ENCODE peak calls at places on chromosomes 16 and 17, in ten cellular contexts. One of them, this sample, is unnamed.

GRCh38 chr17:52150935-52151334 is 7.6 kb downstream of the CA10 start:
- DNase-seq in Peyer's patch: no peak
- DNase-seq in dorsolateral prefrontal cortex: no peak
- DNase-seq in fibroblast of lung: no peak
- DNase-seq in fibroblast of pulmonary artery: no peak
- DNase-seq in tibial nerve: no peak
- DNase-seq in amniotic stem cell: no peak
- DNase-seq in SW 1271: no peak
- DNase-seq in AG09319: no peak
- DNase-seq in head of caudate nucleus: no peak
- DNase-seq in this sample: no peak

GRCh38 chr17:73069164-73069774 is 23.2 kb downstream of the SLC39A11 start:
- DNase-seq in dorsolateral prefrontal cortex: no peak
- DNase-seq in Peyer's patch: no peak
- DNase-seq in fibroblast of pulmonary artery: no peak
- DNase-seq in fibroblast of lung: peak
- DNase-seq in tibial nerve: no peak
- DNase-seq in head of caudate nucleus: no peak
- DNase-seq in AG09319: peak
- DNase-seq in SW 1271: no peak
- DNase-seq in amniotic stem cell: no peak
- DNase-seq in this sample: no peak

GRCh38 chr17:35947156-35947585 is 3.7 kb upstream of the LYZL6 start:
- DNase-seq in Peyer's patch: peak
- DNase-seq in head of caudate nucleus: no peak
- DNase-seq in amniotic stem cell: no peak
- DNase-seq in SW 1271: no peak
- DNase-seq in dorsolateral prefrontal cortex: no peak
- DNase-seq in AG09319: no peak
- DNase-seq in tibial nerve: peak
- DNase-seq in fibroblast of lung: peak
- DNase-seq in fibroblast of pulmonary artery: peak
- DNase-seq in this sample: no peak

GRCh38 chr16:74825016-74825415 is 50.4 kb upstream of the FA2H start:
- DNase-seq in amniotic stem cell: no peak
- DNase-seq in fibroblast of pulmonary artery: no peak
- DNase-seq in head of caudate nucleus: no peak
- DNase-seq in tibial nerve: no peak
- DNase-seq in SW 1271: no peak
- DNase-seq in AG09319: no peak
- DNase-seq in dorsolateral prefrontal cortex: no peak
- DNase-seq in Peyer's patch: no peak
- DNase-seq in fibroblast of lung: no peak
- DNase-seq in this sample: no peak

GRCh38 chr17:78086740-78087139 is 41.8 kb downstream of the TMC6 start:
- DNase-seq in fibroblast of pulmonary artery: no peak
- DNase-seq in head of caudate nucleus: no peak
- DNase-seq in AG09319: no peak
- DNase-seq in Peyer's patch: no peak
- DNase-seq in dorsolateral prefrontal cortex: no peak
- DNase-seq in SW 1271: no peak
- DNase-seq in fibroblast of lung: no peak
- DNase-seq in tibial nerve: no peak
- DNase-seq in amniotic stem cell: no peak
- DNase-seq in this sample: no peak

GRCh38 chr17:81391964-81392908 is 3.0 kb upstream of the BAHCC1 start:
- DNase-seq in Peyer's patch: no peak
- DNase-seq in fibroblast of pulmonary artery: peak
- DNase-seq in SW 1271: no peak
- DNase-seq in AG09319: peak
- DNase-seq in dorsolateral prefrontal cortex: no peak
- DNase-seq in fibroblast of lung: peak
- DNase-seq in amniotic stem cell: no peak
- DNase-seq in head of caudate nucleus: no peak
- DNase-seq in tibial nerve: no peak
- DNase-seq in this sample: no peak

GRCh38 chr16:27169511-27170071 is 33.7 kb upstream of the KDM8 start:
- DNase-seq in Peyer's patch: peak
- DNase-seq in head of caudate nucleus: no peak
- DNase-seq in SW 1271: no peak
- DNase-seq in fibroblast of lung: peak
- DNase-seq in fibroblast of pulmonary artery: peak
- DNase-seq in amniotic stem cell: no peak
- DNase-seq in tibial nerve: no peak
- DNase-seq in AG09319: no peak
- DNase-seq in dorsolateral prefrontal cortex: no peak
- DNase-seq in this sample: no peak

GRCh38 chr16:57994778-57995177 is 5.7 kb downstream of the ZNF319 start:
- DNase-seq in SW 1271: no peak
- DNase-seq in tibial nerve: no peak
- DNase-seq in fibroblast of pulmonary artery: peak
- DNase-seq in fibroblast of lung: peak
- DNase-seq in amniotic stem cell: no peak
- DNase-seq in dorsolateral prefrontal cortex: peak
- DNase-seq in AG09319: no peak
- DNase-seq in head of caudate nucleus: no peak
- DNase-seq in Peyer's patch: peak
- DNase-seq in this sample: no peak

GRCh38 chr17:69710926-69711325 is 296.4 kb downstream of the MAP2K6 start:
- DNase-seq in amniotic stem cell: no peak
- DNase-seq in AG09319: no peak
- DNase-seq in Peyer's patch: no peak
- DNase-seq in dorsolateral prefrontal cortex: no peak
- DNase-seq in fibroblast of lung: no peak
- DNase-seq in fibroblast of pulmonary artery: no peak
- DNase-seq in head of caudate nucleus: no peak
- DNase-seq in tibial nerve: no peak
- DNase-seq in SW 1271: no peak
- DNase-seq in this sample: no peak

GRCh38 chr17:64155751-64156544 is 26.0 kb upstream of the ERN1 start:
- DNase-seq in fibroblast of lung: peak
- DNase-seq in AG09319: no peak
- DNase-seq in fibroblast of pulmonary artery: peak
- DNase-seq in head of caudate nucleus: peak
- DNase-seq in amniotic stem cell: no peak
- DNase-seq in SW 1271: no peak
- DNase-seq in tibial nerve: peak
- DNase-seq in Peyer's patch: no peak
- DNase-seq in dorsolateral prefrontal cortex: peak
- DNase-seq in this sample: no peak

GRCh38 chr16:83705856-83706255 is 101.9 kb upstream of the HSBP1 start:
- DNase-seq in SW 1271: no peak
- DNase-seq in AG09319: no peak
- DNase-seq in fibroblast of lung: no peak
- DNase-seq in dorsolateral prefrontal cortex: no peak
- DNase-seq in Peyer's patch: no peak
- DNase-seq in tibial nerve: no peak
- DNase-seq in amniotic stem cell: peak
- DNase-seq in fibroblast of pulmonary artery: no peak
- DNase-seq in head of caudate nucleus: no peak
- DNase-seq in this sample: no peak

GRCh38 chr17:45326566-45326965 is 9.7 kb upstream of the MAP3K14 start:
- DNase-seq in dorsolateral prefrontal cortex: no peak
- DNase-seq in AG09319: no peak
- DNase-seq in tibial nerve: no peak
- DNase-seq in head of caudate nucleus: no peak
- DNase-seq in SW 1271: no peak
- DNase-seq in fibroblast of pulmonary artery: no peak
- DNase-seq in fibroblast of lung: no peak
- DNase-seq in Peyer's patch: no peak
- DNase-seq in amniotic stem cell: no peak
- DNase-seq in this sample: no peak

GRCh38 chr16:59698341-59698979 is 964.3 kb upstream of the GOT2 start:
- DNase-seq in AG09319: no peak
- DNase-seq in amniotic stem cell: no peak
- DNase-seq in head of caudate nucleus: no peak
- DNase-seq in tibial nerve: no peak
- DNase-seq in dorsolateral prefrontal cortex: no peak
- DNase-seq in SW 1271: no peak
- DNase-seq in fibroblast of lung: peak
- DNase-seq in fibroblast of pulmonary artery: peak
- DNase-seq in Peyer's patch: no peak
- DNase-seq in this sample: peak

GRCh38 chr17:49316889-49317288 is 45.2 kb downstream of the ZNF652 start:
- DNase-seq in fibroblast of pulmonary artery: no peak
- DNase-seq in dorsolateral prefrontal cortex: no peak
- DNase-seq in amniotic stem cell: no peak
- DNase-seq in Peyer's patch: no peak
- DNase-seq in head of caudate nucleus: no peak
- DNase-seq in fibroblast of lung: no peak
- DNase-seq in SW 1271: no peak
- DNase-seq in AG09319: no peak
- DNase-seq in tibial nerve: no peak
- DNase-seq in this sample: no peak

GRCh38 chr17:46756061-46756735 is 62.3 kb downstream of the WNT3 start:
- DNase-seq in fibroblast of lung: no peak
- DNase-seq in amniotic stem cell: no peak
- DNase-seq in SW 1271: no peak
- DNase-seq in head of caudate nucleus: no peak
- DNase-seq in Peyer's patch: no peak
- DNase-seq in fibroblast of pulmonary artery: no peak
- DNase-seq in AG09319: no peak
- DNase-seq in dorsolateral prefrontal cortex: no peak
- DNase-seq in tibial nerve: no peak
- DNase-seq in this sample: no peak

GRCh38 chr16:66741971-66742396 is 9.4 kb downstream of the DYNC1LI2 start:
- DNase-seq in tibial nerve: no peak
- DNase-seq in SW 1271: no peak
- DNase-seq in AG09319: no peak
- DNase-seq in Peyer's patch: no peak
- DNase-seq in dorsolateral prefrontal cortex: no peak
- DNase-seq in fibroblast of lung: no peak
- DNase-seq in head of caudate nucleus: no peak
- DNase-seq in amniotic stem cell: no peak
- DNase-seq in fibroblast of pulmonary artery: peak
- DNase-seq in this sample: no peak

GRCh38 chr17:14790518-14790917 is 474.6 kb downstream of the PMP22 start:
- DNase-seq in fibroblast of lung: peak
- DNase-seq in Peyer's patch: no peak
- DNase-seq in AG09319: no peak
- DNase-seq in tibial nerve: no peak
- DNase-seq in fibroblast of pulmonary artery: peak
- DNase-seq in dorsolateral prefrontal cortex: no peak
- DNase-seq in amniotic stem cell: no peak
- DNase-seq in head of caudate nucleus: no peak
- DNase-seq in SW 1271: no peak
- DNase-seq in this sample: no peak

GRCh38 chr16:64250866-64251265 is 871.0 kb downstream of the CDH11 start:
- DNase-seq in AG09319: no peak
- DNase-seq in fibroblast of lung: peak
- DNase-seq in amniotic stem cell: peak
- DNase-seq in tibial nerve: no peak
- DNase-seq in fibroblast of pulmonary artery: peak
- DNase-seq in SW 1271: no peak
- DNase-seq in dorsolateral prefrontal cortex: peak
- DNase-seq in head of caudate nucleus: no peak
- DNase-seq in Peyer's patch: no peak
- DNase-seq in this sample: no peak

GRCh38 chr16:58418601-58419000 is 26.3 kb downstream of the GINS3 start:
- DNase-seq in SW 1271: no peak
- DNase-seq in Peyer's patch: no peak
- DNase-seq in AG09319: no peak
- DNase-seq in fibroblast of pulmonary artery: peak
- DNase-seq in dorsolateral prefrontal cortex: no peak
- DNase-seq in head of caudate nucleus: no peak
- DNase-seq in amniotic stem cell: peak
- DNase-seq in tibial nerve: no peak
- DNase-seq in fibroblast of lung: no peak
- DNase-seq in this sample: peak

GRCh38 chr16:77943770-77944169 is 78.6 kb upstream of the CLEC3A start:
- DNase-seq in tibial nerve: no peak
- DNase-seq in dorsolateral prefrontal cortex: no peak
- DNase-seq in AG09319: no peak
- DNase-seq in Peyer's patch: no peak
- DNase-seq in fibroblast of lung: no peak
- DNase-seq in head of caudate nucleus: no peak
- DNase-seq in SW 1271: no peak
- DNase-seq in amniotic stem cell: no peak
- DNase-seq in fibroblast of pulmonary artery: no peak
- DNase-seq in this sample: no peak